ENCODE peak calls at places on chromosomes 7 and 10, in five cellular contexts. L is neuronal stem cell, J is mesendoderm, F is IMR-90, G is mesenchymal stem cell. M is an unnamed sample.

GRCh38 chr10:91887075-91887899 is 22.0 kb downstream of the FGFBP3 start:
- DNase-seq in L (peak; percentile 93), J (peak; percentile 96), F (no peak), G (peak; percentile 69), M (peak; percentile 98)

GRCh38 chr10:128059915-128060314 is 66.3 kb downstream of the MKI67 start:
- DNase-seq in L (no peak), J (no peak), F (no peak), G (no peak), M (no peak)

GRCh38 chr7:2873686-2874551 is 29.8 kb upstream of the GNA12 start:
- DNase-seq in L (no peak), J (peak; percentile 97), F (peak; percentile 95), G (peak; percentile 93), M (peak; percentile 94)

GRCh38 chr7:832968-833424 is 720 bp downstream of the SUN1 start:
- DNase-seq in L (no peak), J (no peak), F (no peak), G (no peak), M (no peak)

GRCh38 chr10:101773923-101774588 is 1.9 kb downstream of the FGF8 start:
- DNase-seq in L (no peak), J (peak; percentile 10), F (no peak), G (no peak), M (no peak)

GRCh38 chr10:121624778-121625330 is 26.6 kb upstream of the FGFR2 start:
- DNase-seq in L (no peak), J (no peak), F (no peak), G (no peak), M (no peak)

GRCh38 chr7:132180481-132180880 is 395.8 kb downstream of the PLXNA4 start:
- DNase-seq in L (no peak), J (no peak), F (no peak), G (no peak), M (no peak)

GRCh38 chr7:24665564-24666294 is 91.5 kb downstream of the GSDME start:
- DNase-seq in L (peak; percentile 30), J (peak; percentile 60), F (peak; percentile 58), G (peak; percentile 64), M (peak; percentile 37)

GRCh38 chr10:128058106-128058745 is 68.0 kb downstream of the MKI67 start:
- DNase-seq in L (no peak), J (no peak), F (no peak), G (no peak), M (no peak)

GRCh38 chr7:47406766-47407129 is 175.2 kb downstream of the TNS3 start:
- DNase-seq in L (no peak), J (no peak), F (no peak), G (no peak), M (no peak)

GRCh38 chr7:105877736-105878135 is 1.3 kb upstream of the ATXN7L1 start:
- DNase-seq in L (no peak), J (no peak), F (no peak), G (peak; percentile 33), M (no peak)

GRCh38 chr7:105876091-105876963 is at the start of gene ATXN7L1:
- DNase-seq in L (peak; percentile 95), J (peak; percentile 99), F (peak; percentile 98), G (peak; percentile 98), M (peak; percentile 95)

GRCh38 chr7:105876964-105877601 is 684 bp upstream of the ATXN7L1 start:
- DNase-seq in L (peak; percentile 51), J (peak; percentile 75), F (peak; percentile 34), G (peak; percentile 67), M (peak; percentile 64)

GRCh38 chr7:105874055-105874454 is 2.3 kb downstream of the ATXN7L1 start:
- DNase-seq in L (no peak), J (no peak), F (no peak), G (no peak), M (no peak)

DNA sequence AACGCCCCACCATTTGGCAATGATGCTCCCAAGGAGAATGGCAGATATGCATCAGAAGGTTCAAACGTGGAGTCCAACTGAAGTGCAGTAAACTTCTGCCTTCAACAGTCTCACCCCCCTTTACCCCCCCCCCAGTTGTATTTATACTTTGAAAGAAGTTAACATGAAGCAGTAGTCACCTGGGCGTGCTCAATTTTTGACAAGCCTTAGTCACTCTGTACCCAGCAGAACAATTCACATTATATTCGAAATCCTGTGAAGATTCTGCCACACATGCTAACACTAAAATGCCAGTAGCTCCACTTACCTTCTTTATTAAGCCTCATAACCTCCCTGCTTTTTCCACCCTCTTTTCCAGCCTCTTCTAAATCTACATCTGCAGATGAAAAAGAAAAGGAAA is 894 bp downstream of the ATXN7L1 start:
- DNase-seq in L (no peak), J (no peak), F (no peak), G (no peak), M (no peak)
- H3K4me2 ChIP-seq in L (no peak overlapping the region), J (peak overlapping the region; percentile 79), F (peak overlapping the region; percentile 68), G (peak overlapping the region; percentile 72), M (peak overlapping the region; percentile 75)

GRCh38 chr10:110505130-110505815 is 7.6 kb downstream of the DUSP5 start:
- DNase-seq in L (no peak), J (no peak), F (no peak), G (no peak), M (no peak)

GRCh38 chr10:110502072-110502845 is 4.6 kb downstream of the DUSP5 start:
- DNase-seq in L (no peak), J (no peak), F (no peak), G (no peak), M (no peak)

GRCh38 chr10:110502851-110503301 is 5.2 kb downstream of the DUSP5 start:
- DNase-seq in L (no peak), J (no peak), F (peak; percentile 80), G (peak; percentile 64), M (no peak)

GRCh38 chr10:110504111-110504735 is 6.5 kb downstream of the DUSP5 start:
- DNase-seq in L (no peak), J (no peak), F (peak; percentile 91), G (peak; percentile 96), M (no peak)

DNA sequence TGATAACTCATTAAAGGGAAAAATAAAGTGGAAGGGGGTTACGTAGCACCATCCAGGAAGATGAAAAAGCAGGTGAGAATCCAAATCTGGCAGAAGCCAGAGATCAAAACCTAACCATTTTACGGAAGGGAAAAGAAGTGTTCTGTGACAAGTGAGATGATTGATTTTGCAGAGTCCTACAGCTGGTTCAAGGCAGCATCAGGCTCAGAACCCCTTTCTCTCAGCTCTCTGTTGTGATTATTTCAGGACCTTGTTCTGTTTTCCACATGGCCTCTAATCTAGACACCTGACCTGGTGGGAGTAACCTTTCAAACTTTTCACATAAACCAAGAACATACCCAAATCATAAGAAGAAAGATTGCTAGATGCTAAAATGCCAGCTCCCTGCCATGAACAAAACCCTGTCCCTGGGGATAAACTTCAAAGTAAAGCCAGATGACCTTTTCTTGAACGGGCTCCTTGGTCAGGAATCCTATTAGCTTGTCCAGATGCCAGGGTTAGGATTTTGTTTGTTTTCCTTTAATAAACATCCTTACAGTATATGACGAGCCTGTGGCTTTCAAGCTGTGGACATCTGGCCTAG is 5.9 kb downstream of the DUSP5 start:
- DNase-seq in L (no peak), J (no peak), F (no peak), G (no peak), M (no peak)
- H3K4me1 ChIP-seq in L (peaks cover 23% of the 10 kb centered on the region), J (peaks cover 12% of the 10 kb centered on the region), F (peaks cover 27% of the 10 kb centered on the region), G (peaks cover 15% of the 10 kb centered on the region), M (peaks cover 12% of the 10 kb centered on the region)

GRCh38 chr7:90532231-90532929 is 62.9 kb downstream of the PTTG1IP2 start:
- DNase-seq in L (no peak), J (no peak), F (no peak), G (no peak), M (no peak)

DNA sequence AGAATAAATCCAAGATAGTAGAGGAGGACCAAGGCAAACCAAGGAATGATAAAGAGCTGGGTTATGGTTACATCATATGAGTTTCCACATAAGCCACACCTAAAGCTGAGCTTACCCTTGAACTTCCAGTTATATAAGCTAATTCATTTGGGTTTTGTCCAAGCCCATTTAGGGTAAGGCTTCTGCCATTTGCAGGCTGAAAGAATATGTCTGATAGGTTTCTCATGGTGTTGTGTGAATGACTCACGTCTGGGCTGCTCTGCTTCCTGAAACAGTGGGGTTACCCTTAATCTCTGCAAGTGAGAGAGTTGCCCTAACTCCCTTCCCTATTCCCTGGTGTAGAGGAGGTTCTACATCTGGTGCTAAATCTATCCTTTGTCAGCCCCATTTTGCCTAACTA is 60.8 kb downstream of the PTTG1IP2 start:
- DNase-seq in L (no peak), J (peak; percentile 7), F (peak; percentile 23), G (no peak), M (no peak)
- H3K23ac ChIP-seq in L (no peak overlapping the region), J (no peak overlapping the region), F (no peak overlapping the region), G (no peak overlapping the region), M (no peak overlapping the region)

DNA sequence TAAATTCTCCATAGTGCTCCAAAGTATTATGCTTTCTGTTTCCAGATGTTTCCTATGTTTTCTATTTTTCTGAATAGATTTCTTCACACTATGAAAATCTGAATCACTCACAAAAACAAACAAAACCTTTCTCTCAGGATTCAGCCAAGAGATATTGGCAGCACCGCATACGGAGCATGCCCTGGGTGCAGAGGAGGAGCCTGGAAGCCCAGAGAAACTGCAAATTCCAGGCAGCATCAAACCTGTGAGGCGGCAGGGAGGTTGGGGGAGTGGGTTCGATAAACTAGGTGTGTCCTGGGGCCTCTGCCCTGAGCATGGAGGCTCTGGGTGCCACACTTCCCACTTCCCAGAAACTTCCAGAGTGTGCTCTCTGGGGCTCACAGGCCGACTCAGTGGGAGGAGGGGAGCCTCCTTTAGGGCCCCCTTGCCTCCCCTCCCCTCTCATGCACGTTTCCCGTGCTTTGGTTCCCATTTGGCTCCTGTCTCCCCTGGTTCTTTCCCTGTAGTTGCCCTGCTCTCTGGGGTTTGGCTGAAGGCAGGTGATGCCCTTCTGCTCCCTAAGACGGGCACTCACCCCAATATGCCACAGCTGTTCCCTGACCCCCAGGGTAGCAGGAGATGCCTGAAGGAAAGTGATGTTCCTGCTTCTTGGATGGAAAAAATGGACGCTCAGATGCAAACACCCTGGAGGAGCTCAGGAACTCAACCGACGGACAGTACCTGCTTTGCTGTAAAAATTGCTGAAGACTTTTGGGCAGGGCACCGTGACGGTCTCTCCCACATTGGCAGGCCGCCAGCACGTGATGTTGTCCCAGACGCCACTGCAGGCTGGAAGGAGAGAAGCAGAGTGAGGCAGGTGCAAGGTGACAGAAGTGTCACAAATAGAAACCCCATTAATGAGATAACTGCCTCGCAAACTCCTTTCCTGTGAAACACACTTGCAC is 35.3 kb downstream of the VIPR2 start:
- DNase-seq in L (no peak), J (no peak), F (no peak), G (no peak), M (no peak)
- H3K4me2 ChIP-seq in L (no peak overlapping the region), J (no peak overlapping the region), F (no peak overlapping the region), G (no peak overlapping the region), M (no peak overlapping the region)

DNA sequence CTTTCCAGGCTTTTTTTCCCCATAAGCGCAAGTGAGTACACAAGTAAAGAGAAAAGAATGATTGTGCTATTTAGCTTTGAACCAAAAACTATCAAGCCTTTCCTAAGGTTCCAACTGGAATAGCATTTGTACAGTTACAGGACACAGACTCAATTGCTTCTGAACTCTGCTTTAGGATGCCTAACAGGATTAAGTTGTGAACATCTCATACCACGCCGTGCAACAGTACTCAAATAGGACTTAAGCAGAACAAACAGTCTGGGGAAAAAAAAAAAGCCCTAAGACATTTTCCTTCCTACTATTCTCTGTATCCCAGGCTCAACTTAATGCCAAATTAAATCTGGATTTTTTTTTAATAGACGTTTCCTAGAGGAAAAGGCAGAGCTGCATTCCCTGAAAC is 68.4 kb downstream of the CALD1 start:
- DNase-seq in L (no peak), J (no peak), F (no peak), G (no peak), M (no peak)
- H3K4me1 ChIP-seq in L (peaks cover 3% of the 10 kb centered on the region), J (peaks cover 3% of the 10 kb centered on the region), F (peaks cover 12% of the 10 kb centered on the region), G (peaks cover 2% of the 10 kb centered on the region), M (no peaks in the 10 kb centered on the region)